ENCODE peak calls at places on chromosomes 7 and 10, in nine cellular contexts. One of them, this sample, is unnamed.

GRCh38 chr7:24865994-24866615 is 108.8 kb upstream of the GSDME start:
- DNase-seq in left colon: no peak
- DNase-seq in naive thymus-derived CD4-positive, alpha-beta T cell: no peak
- DNase-seq in D721Med: no peak
- DNase-seq in GM04503: no peak
- DNase-seq in T-helper 2 cell: peak; percentile 7
- DNase-seq in amniotic stem cell: no peak
- DNase-seq in nephron progenitor cell: no peak
- DNase-seq in iris pigment epithelial cell: no peak
- DNase-seq in this sample: no peak

GRCh38 chr10:112953075-112953501 is 3.0 kb downstream of the TCF7L2 start:
- DNase-seq in left colon: peak; percentile 55
- DNase-seq in naive thymus-derived CD4-positive, alpha-beta T cell: no peak
- DNase-seq in D721Med: no peak
- DNase-seq in GM04503: no peak
- DNase-seq in T-helper 2 cell: no peak
- DNase-seq in amniotic stem cell: no peak
- DNase-seq in nephron progenitor cell: peak; percentile 50
- DNase-seq in iris pigment epithelial cell: peak; percentile 50
- DNase-seq in this sample: no peak

GRCh38 chr10:115092555-115093285 is 445 bp upstream of the ATRNL1 start:
- DNase-seq in left colon: peak; percentile 20
- DNase-seq in naive thymus-derived CD4-positive, alpha-beta T cell: no peak
- DNase-seq in D721Med: peak; percentile 20
- DNase-seq in GM04503: no peak
- DNase-seq in T-helper 2 cell: no peak
- DNase-seq in amniotic stem cell: peak; percentile 41
- DNase-seq in nephron progenitor cell: peak; percentile 74
- DNase-seq in iris pigment epithelial cell: peak; percentile 47
- DNase-seq in this sample: peak; percentile 28

GRCh38 chr7:139660317-139661042 is 117.3 kb downstream of the HIPK2 start:
- DNase-seq in left colon: peak; percentile 34
- DNase-seq in naive thymus-derived CD4-positive, alpha-beta T cell: no peak
- DNase-seq in D721Med: no peak
- DNase-seq in GM04503: no peak
- DNase-seq in T-helper 2 cell: no peak
- DNase-seq in amniotic stem cell: no peak
- DNase-seq in nephron progenitor cell: no peak
- DNase-seq in iris pigment epithelial cell: no peak
- DNase-seq in this sample: no peak

GRCh38 chr10:14603539-14604102 is 171.1 kb downstream of the FAM107B start:
- DNase-seq in left colon: peak; percentile 42
- DNase-seq in naive thymus-derived CD4-positive, alpha-beta T cell: no peak
- DNase-seq in D721Med: no peak
- DNase-seq in GM04503: no peak
- DNase-seq in T-helper 2 cell: no peak
- DNase-seq in amniotic stem cell: no peak
- DNase-seq in nephron progenitor cell: peak; percentile 43
- DNase-seq in iris pigment epithelial cell: no peak
- DNase-seq in this sample: no peak

GRCh38 chr10:87635498-87636312 is 24.0 kb upstream of the PAPSS2 start:
- DNase-seq in left colon: no peak
- DNase-seq in naive thymus-derived CD4-positive, alpha-beta T cell: no peak
- DNase-seq in D721Med: no peak
- DNase-seq in GM04503: peak; percentile 47
- DNase-seq in T-helper 2 cell: no peak
- DNase-seq in amniotic stem cell: peak; percentile 25
- DNase-seq in nephron progenitor cell: no peak
- DNase-seq in iris pigment epithelial cell: peak; percentile 79
- DNase-seq in this sample: no peak

GRCh38 chr10:123139521-123140163 is 3.9 kb downstream of the HMX3 start:
- DNase-seq in left colon: peak; percentile 38
- DNase-seq in naive thymus-derived CD4-positive, alpha-beta T cell: no peak
- DNase-seq in D721Med: no peak
- DNase-seq in GM04503: no peak
- DNase-seq in T-helper 2 cell: no peak
- DNase-seq in amniotic stem cell: no peak
- DNase-seq in nephron progenitor cell: peak; percentile 51
- DNase-seq in iris pigment epithelial cell: peak; percentile 33
- DNase-seq in this sample: peak; percentile 94

GRCh38 chr10:47262606-47263295 is 37.2 kb upstream of the GDF10 start:
- DNase-seq in left colon: no peak
- DNase-seq in naive thymus-derived CD4-positive, alpha-beta T cell: no peak
- DNase-seq in D721Med: no peak
- DNase-seq in GM04503: peak; percentile 27
- DNase-seq in T-helper 2 cell: no peak
- DNase-seq in amniotic stem cell: no peak
- DNase-seq in nephron progenitor cell: no peak
- DNase-seq in iris pigment epithelial cell: peak; percentile 23
- DNase-seq in this sample: no peak

GRCh38 chr7:116525298-116525912 is 569 bp downstream of the CAV1 start:
- DNase-seq in left colon: peak; percentile 39
- DNase-seq in naive thymus-derived CD4-positive, alpha-beta T cell: no peak
- DNase-seq in D721Med: no peak
- DNase-seq in GM04503: no peak
- DNase-seq in T-helper 2 cell: no peak
- DNase-seq in amniotic stem cell: no peak
- DNase-seq in nephron progenitor cell: peak; percentile 25
- DNase-seq in iris pigment epithelial cell: no peak
- DNase-seq in this sample: peak; percentile 61

GRCh38 chr7:5218564-5219360 is 28.7 kb downstream of the WIPI2 start:
- DNase-seq in left colon: peak; percentile 34
- DNase-seq in naive thymus-derived CD4-positive, alpha-beta T cell: no peak
- DNase-seq in D721Med: no peak
- DNase-seq in GM04503: no peak
- DNase-seq in T-helper 2 cell: no peak
- DNase-seq in amniotic stem cell: no peak
- DNase-seq in nephron progenitor cell: no peak
- DNase-seq in iris pigment epithelial cell: peak; percentile 46
- DNase-seq in this sample: no peak

GRCh38 chr7:47513741-47514241 is 68.1 kb downstream of the TNS3 start:
- DNase-seq in left colon: no peak
- DNase-seq in naive thymus-derived CD4-positive, alpha-beta T cell: no peak
- DNase-seq in D721Med: no peak
- DNase-seq in GM04503: peak; percentile 81
- DNase-seq in T-helper 2 cell: no peak
- DNase-seq in amniotic stem cell: peak; percentile 72
- DNase-seq in nephron progenitor cell: no peak
- DNase-seq in iris pigment epithelial cell: peak; percentile 88
- DNase-seq in this sample: no peak